ENCODE peak calls at places on chromosomes 7 and 10, in six cellular contexts. Z is neuronal stem cell, B is stomach, D is heart left ventricle, P is iPS DF 6.9, I is upper lobe of right lung. F is an unnamed sample.

GRCh38 chr10:86364551-86365345 is 1.8 kb downstream of the GRID1 start:
- DNase-seq in Z (no peak), B (no peak), P (no peak), D (peak), I (peak), F (no peak)

GRCh38 chr10:5873515-5873995 is 16.1 kb downstream of the ANKRD16 start:
- DNase-seq in Z (peak), I (no peak), P (no peak), B (peak), D (no peak), F (peak)

GRCh38 chr10:74518076-74518475 is 308.3 kb upstream of the KAT6B start:
- DNase-seq in B (no peak), P (no peak), Z (no peak), I (no peak), D (no peak), F (no peak)

GRCh38 chr10:93703841-93704240 is 1.4 kb upstream of the FRA10AC1 start:
- DNase-seq in Z (no peak), P (no peak), I (no peak), D (no peak), B (no peak), F (no peak)

GRCh38 chr10:122854648-122855047 is 9.0 kb upstream of the CUZD1 start:
- DNase-seq in Z (no peak), P (no peak), I (no peak), D (no peak), B (no peak), F (no peak)

GRCh38 chr10:124741281-124741921 is 2.8 kb downstream of the FAM53B start:
- DNase-seq in B (peak), D (peak), Z (peak), I (peak), P (no peak), F (peak)

GRCh38 chr10:111598433-111599059 is 521.7 kb downstream of the ADRA2A start:
- DNase-seq in B (peak), P (peak), I (no peak), D (no peak), Z (peak), F (peak)

GRCh38 chr7:79078273-79078672 is 375.2 kb downstream of the MAGI2 start:
- DNase-seq in D (no peak), B (no peak), Z (no peak), P (no peak), I (no peak), F (no peak)

GRCh38 chr7:2894118-2894940 is 50.2 kb upstream of the GNA12 start:
- DNase-seq in D (no peak), P (no peak), I (no peak), Z (no peak), B (peak), F (no peak)

GRCh38 chr10:52318822-52319464 is 4.9 kb downstream of the DKK1 start:
- DNase-seq in D (no peak), B (no peak), I (no peak), Z (no peak), P (no peak), F (no peak)

GRCh38 chr7:2717905-2718702 is 30.1 kb downstream of the AMZ1 start:
- DNase-seq in Z (no peak), I (no peak), P (no peak), B (no peak), D (no peak), F (no peak)

GRCh38 chr10:68560201-68560915 is at the start of gene TET1:
- DNase-seq in B (peak), I (peak), D (peak), P (peak), Z (peak), F (peak)

GRCh38 chr10:10826125-10826524 is 191.5 kb upstream of the CELF2 start:
- DNase-seq in P (no peak), I (no peak), Z (no peak), B (no peak), D (no peak), F (no peak)

GRCh38 chr7:537911-538634 is 18.4 kb upstream of the PDGFA start:
- DNase-seq in B (peak), D (no peak), Z (no peak), P (no peak), I (peak), F (no peak)

GRCh38 chr7:2886900-2887299 is 42.8 kb upstream of the GNA12 start:
- DNase-seq in Z (peak), I (no peak), B (peak), P (peak), D (no peak), F (peak)

GRCh38 chr10:97499561-97500296 is 1.0 kb downstream of the UBTD1 start:
- DNase-seq in I (peak), B (peak), Z (no peak), D (peak), P (no peak), F (peak)

GRCh38 chr7:131431756-131432155 is 104.1 kb downstream of the MKLN1 start:
- DNase-seq in Z (no peak), I (no peak), B (no peak), D (no peak), P (no peak), F (no peak)

GRCh38 chr7:51316666-51317581 is at the start of gene COBL:
- DNase-seq in B (peak), P (no peak), Z (peak), D (no peak), I (peak), F (no peak)

GRCh38 chr7:64978497-64979203 is 12.2 kb downstream of the ZNF117 start:
- DNase-seq in Z (no peak), P (no peak), I (no peak), B (no peak), D (no peak), F (no peak)

GRCh38 chr7:135512135-135512887 is 2.4 kb upstream of the CNOT4 start:
- DNase-seq in P (no peak), Z (peak), I (no peak), D (no peak), B (no peak), F (peak)

GRCh38 chr10:103180491-103180890 is 12.6 kb downstream of the NT5C2 start:
- DNase-seq in D (no peak), B (no peak), P (no peak), I (no peak), Z (no peak), F (no peak)

GRCh38 chr10:103186128-103186527 is 6.9 kb downstream of the NT5C2 start:
- DNase-seq in B (no peak), Z (no peak), D (no peak), P (no peak), I (no peak), F (no peak)

GRCh38 chr10:103177123-103177522 is 15.9 kb downstream of the NT5C2 start:
- DNase-seq in Z (no peak), I (no peak), P (no peak), D (no peak), B (no peak), F (no peak)

GRCh38 chr10:103184615-103185014 is 8.5 kb downstream of the NT5C2 start:
- DNase-seq in B (no peak), P (no peak), I (no peak), Z (no peak), D (no peak), F (no peak)

DNA sequence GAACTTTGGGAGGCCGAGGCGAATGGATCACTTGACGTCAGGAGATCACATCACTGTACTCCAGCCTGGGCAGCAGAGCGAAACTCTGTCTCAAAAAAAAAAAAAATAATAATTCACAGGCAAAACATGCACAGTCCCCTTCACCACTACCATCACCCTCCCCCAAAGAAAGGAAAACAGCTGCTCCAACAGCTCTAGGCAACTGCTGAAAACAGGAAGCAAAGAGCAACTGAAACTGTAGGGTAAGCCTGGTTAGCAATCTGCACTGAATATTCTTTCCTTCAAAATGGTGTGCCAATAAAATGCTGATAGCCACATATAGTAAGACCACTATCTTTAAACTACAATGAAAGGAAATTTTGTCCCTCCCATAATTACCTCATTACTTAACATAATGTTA is 11.8 kb downstream of the NT5C2 start:
- DNase-seq in D (no peak), P (no peak), B (no peak), Z (no peak), I (no peak), F (no peak)
- H3K27ac ChIP-seq in D (peak), P (no peak), B (no peak), Z (no peak), I (no peak), F (no peak)

GRCh38 chr7:5634107-5634950 is 147.1 kb downstream of the RNF216 start:
- DNase-seq in B (no peak), Z (no peak), D (peak), P (no peak), I (peak), F (peak)
- H3K27ac ChIP-seq in B (peak), Z (peak), D (peak), P (no peak), I (peak), F (peak)

GRCh38 chr10:60819271-60819670 is 41.0 kb downstream of the CDK1 start:
- DNase-seq in P (no peak), B (no peak), Z (no peak), I (no peak), D (no peak), F (no peak)
- H3K27ac ChIP-seq in P (no peak), B (no peak), Z (no peak), I (no peak), D (no peak), F (no peak)

DNA sequence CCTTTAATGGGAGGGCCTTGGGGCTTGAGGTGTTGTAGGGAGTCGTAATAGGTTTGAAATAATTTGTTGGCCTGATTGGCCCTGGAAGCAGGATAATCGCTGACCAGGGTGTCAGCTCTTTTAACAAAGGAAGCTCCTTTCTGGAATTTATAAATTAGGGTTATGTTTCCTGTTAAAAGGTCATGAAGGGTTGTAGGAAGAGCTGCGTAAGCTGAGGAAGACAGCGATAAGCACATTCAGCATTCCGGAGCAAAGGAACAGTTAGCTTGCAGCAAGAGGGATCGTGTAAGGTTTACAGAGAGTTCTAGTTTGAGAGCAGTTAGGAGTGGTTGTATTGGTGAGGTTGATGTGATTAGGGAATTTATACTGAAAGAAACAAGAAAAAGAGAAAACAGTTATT is 21.3 kb downstream of the CPA4 start:
- DNase-seq in I (no peak), D (no peak), B (no peak), P (no peak), Z (no peak), F (no peak)
- H3K27ac ChIP-seq in I (no peak), D (no peak), B (no peak), P (no peak), Z (no peak), F (no peak)

F was measured in tibial nerve.